ENCODE peak calls at places on chromosomes 2 and 18, in eight cellular contexts. K is lower lobe of right lung, S is adrenal gland, G is glutamatergic neuron, L is tibial artery, A is right atrium auricular region, U is GM23338, E is WTC11. N is an unnamed sample.

GRCh38 chr2:8169443-8169842 is 512.4 kb upstream of the ID2 start:
- DNase-seq in K (no peak), S (no peak), G (no peak), L (no peak), A (no peak), U (no peak), E (no peak), N (peak)

GRCh38 chr2:190858817-190859216 is 21.8 kb upstream of the GLS start:
- DNase-seq in K (no peak), S (no peak), G (no peak), L (no peak), A (no peak), U (no peak), E (no peak), N (peak)

GRCh38 chr18:12991839-12992216 is 666 bp downstream of the CEP192 start:
- DNase-seq in K (no peak), S (no peak), G (no peak), L (no peak), A (no peak), U (no peak), E (no peak), N (no peak)

GRCh38 chr2:40103590-40103989 is 324.5 kb upstream of the THUMPD2 start:
- DNase-seq in K (no peak), S (no peak), G (no peak), L (no peak), A (no peak), U (no peak), E (no peak), N (peak)

GRCh38 chr2:196086517-196087368 is 18.1 kb upstream of the DNAH7 start:
- DNase-seq in K (no peak), S (no peak), G (no peak), L (no peak), A (no peak), U (no peak), E (no peak), N (no peak)

GRCh38 chr2:113791697-113792590 is 35.5 kb upstream of the SLC35F5 start:
- DNase-seq in K (no peak), S (no peak), G (no peak), L (no peak), A (no peak), U (no peak), E (no peak), N (peak)

GRCh38 chr2:177983183-177983788 is 89.3 kb downstream of the PDE11A start:
- DNase-seq in K (no peak), S (peak), G (peak), L (no peak), A (no peak), U (peak), E (peak), N (peak)

GRCh38 chr2:26809211-26809610 is 23.4 kb downstream of the CENPA start:
- DNase-seq in K (no peak), S (no peak), G (no peak), L (no peak), A (no peak), U (no peak), E (no peak), N (no peak)

GRCh38 chr2:159902722-159903121 is 104.7 kb upstream of the CD302 start:
- DNase-seq in K (no peak), S (no peak), G (no peak), L (no peak), A (no peak), U (no peak), E (no peak), N (no peak)

GRCh38 chr2:115910270-115910669 is 1467.8 kb downstream of the DPP10 start:
- DNase-seq in K (no peak), S (no peak), G (no peak), L (no peak), A (no peak), U (peak), E (no peak), N (no peak)
- TF ChIP-seq CTCF in K (no peak), S (no peak), G (peak), L (no peak), A (no peak), U (peak), E (peak), N (no peak)

DNA sequence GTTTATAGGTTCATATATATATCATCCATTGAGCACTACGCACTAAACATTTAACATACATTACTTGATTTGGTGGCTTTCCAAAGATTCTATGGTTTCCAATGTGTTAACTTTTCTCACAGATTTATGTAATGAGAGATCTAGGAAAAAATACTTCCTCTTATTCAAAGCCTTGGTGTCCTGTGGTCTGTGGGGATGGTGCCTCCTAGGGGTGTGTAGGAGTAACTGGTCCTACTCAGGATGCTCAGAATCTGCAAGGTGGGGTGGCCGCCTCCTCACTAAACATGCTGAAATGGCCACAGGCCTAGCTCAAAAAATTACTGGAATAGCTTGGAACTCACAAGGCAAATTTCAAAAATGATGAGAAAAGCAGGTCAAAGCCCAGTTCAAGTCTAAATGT is 11.6 kb downstream of the GPR55 start:
- DNase-seq in K (peak), S (no peak), G (no peak), L (no peak), A (no peak), U (peak), E (no peak), N (no peak)
- TF ChIP-seq CTCF in K (peak), S (peak), G (peak), L (peak), A (no peak), U (peak), E (peak), N (peak)

GRCh38 chr2:210522399-210522798 is 34.0 kb upstream of the CPS1 start:
- DNase-seq in K (no peak), S (no peak), G (no peak), L (no peak), A (no peak), U (no peak), E (no peak), N (no peak)
- TF ChIP-seq CTCF in K (no peak), S (no peak), G (no peak), L (no peak), A (no peak), U (peak), E (no peak), N (no peak)

GRCh38 chr2:30334738-30335426 is 103.5 kb downstream of the LBH start:
- DNase-seq in K (no peak), S (no peak), G (no peak), L (no peak), A (no peak), U (peak), E (no peak), N (no peak)
- TF ChIP-seq CTCF in K (peak), S (no peak), G (no peak), L (peak), A (no peak), U (peak), E (no peak), N (peak)

GRCh38 chr18:59268722-59269562 is 4.3 kb downstream of the RAX start:
- DNase-seq in K (peak), S (peak), G (peak), L (no peak), A (no peak), U (peak), E (peak), N (no peak)
- TF ChIP-seq CTCF in K (no peak), S (no peak), G (no peak), L (no peak), A (no peak), U (peak), E (no peak), N (no peak)

DNA sequence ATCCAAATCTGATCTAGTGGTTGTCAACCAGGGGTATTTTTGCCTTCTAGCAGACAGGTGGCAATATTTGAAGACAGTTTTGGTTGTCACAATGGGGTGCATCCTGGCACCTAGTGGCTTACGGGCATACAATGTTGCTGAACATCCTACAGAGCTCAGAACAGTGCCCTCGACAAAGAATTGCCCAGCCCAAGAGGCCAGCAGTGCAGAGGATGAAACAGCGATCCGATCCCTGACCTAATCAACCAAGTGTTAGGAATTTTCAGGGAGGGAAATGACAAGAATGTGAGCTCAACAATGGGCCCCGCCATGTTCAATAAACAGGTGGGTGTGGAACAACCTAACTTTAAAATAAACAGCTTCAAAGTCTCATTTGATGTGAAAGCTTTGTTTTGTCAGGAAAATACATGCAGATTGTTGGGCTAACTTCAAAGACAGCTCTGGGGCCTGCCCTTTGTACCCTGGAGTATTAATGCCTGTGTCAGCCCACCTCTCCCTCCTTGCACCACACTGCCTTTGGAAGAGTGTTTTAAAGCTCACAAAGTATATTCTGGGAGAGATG is 22.5 kb upstream of the SCYGR5 start:
- DNase-seq in K (no peak), S (no peak), G (no peak), L (no peak), A (no peak), U (peak), E (no peak), N (no peak)
- TF ChIP-seq CTCF in K (no peak), S (no peak), G (no peak), L (no peak), A (no peak), U (peak), E (no peak), N (no peak)

GRCh38 chr18:3456686-3457069 is 6.7 kb downstream of the TGIF1 start:
- DNase-seq in K (no peak), S (no peak), G (no peak), L (no peak), A (no peak), U (no peak), E (no peak), N (no peak)

GRCh38 chr18:3453540-3454364 is 3.8 kb downstream of the TGIF1 start:
- DNase-seq in K (peak), S (peak), G (no peak), L (peak), A (peak), U (peak), E (no peak), N (peak)

GRCh38 chr18:3454365-3455089 is 4.6 kb downstream of the TGIF1 start:
- DNase-seq in K (no peak), S (peak), G (no peak), L (no peak), A (no peak), U (peak), E (peak), N (peak)

GRCh38 chr18:3455938-3456685 is 6.1 kb downstream of the TGIF1 start:
- DNase-seq in K (no peak), S (no peak), G (no peak), L (no peak), A (no peak), U (peak), E (no peak), N (peak)

GRCh38 chr18:3455090-3455640 is 5.2 kb downstream of the TGIF1 start:
- DNase-seq in K (no peak), S (no peak), G (no peak), L (no peak), A (no peak), U (peak), E (no peak), N (no peak)
- TF ChIP-seq CTCF in K (no peak), S (no peak), G (no peak), L (no peak), A (no peak), U (no peak), E (no peak), N (peak)